ENCODE peak calls at places on chromosomes 16 and 17, in eight cellular contexts. B is HCT116, Z is IMR-90, V is H9, F is neuronal stem cell, Y is GM23248, J is fibroblast of lung, W is endodermal cell. I is an unnamed sample.

GRCh38 chr17:46995841-46996571 is 17.0 kb upstream of the RPRML start:
- DNase-seq in Z (peak; percentile 59), F (no peak), J (no peak), B (no peak), W (no peak), Y (peak; percentile 66), V (no peak), I (no peak)

GRCh38 chr17:81867123-81867951 is 3.8 kb downstream of the ARHGDIA start:
- DNase-seq in V (peak; percentile 84), Z (peak; percentile 52), F (no peak), Y (peak; percentile 70), W (peak; percentile 85), B (no peak), J (peak; percentile 61), I (peak; percentile 81)

GRCh38 chr16:50841081-50841886 is 99.4 kb downstream of the CYLD start:
- DNase-seq in J (no peak), B (no peak), Z (no peak), F (no peak), V (peak; percentile 54), Y (peak; percentile 13), W (peak; percentile 75), I (no peak)

GRCh38 chr16:87169509-87169985 is 147.6 kb downstream of the C16orf95 start:
- DNase-seq in F (no peak), Y (peak; percentile 61), B (no peak), Z (peak; percentile 35), J (peak; percentile 63), V (no peak), W (no peak), I (no peak)

GRCh38 chr17:10105513-10106001 is 92.8 kb downstream of the GAS7 start:
- DNase-seq in Y (peak; percentile 93), V (no peak), J (peak; percentile 85), Z (peak; percentile 90), W (peak; percentile 66), F (no peak), B (no peak), I (no peak)

GRCh38 chr17:61251939-61252865 is 147.4 kb upstream of the TBX2 start:
- DNase-seq in F (no peak), V (no peak), W (peak; percentile 58), Z (peak; percentile 99), J (peak; percentile 100), Y (peak; percentile 86), B (no peak), I (no peak)

GRCh38 chr17:29760279-29760721 is 137.6 kb upstream of the CORO6 start:
- DNase-seq in B (no peak), Z (peak; percentile 39), Y (peak; percentile 57), V (no peak), J (peak; percentile 34), F (no peak), W (no peak), I (peak; percentile 82)

GRCh38 chr16:2486645-2487516 is 12.0 kb downstream of the TBC1D24 start:
- DNase-seq in Y (peak; percentile 40), F (no peak), V (no peak), B (no peak), Z (peak; percentile 23), J (no peak), W (no peak), I (peak; percentile 63)

GRCh38 chr17:64154321-64155089 is 24.6 kb upstream of the ERN1 start:
- DNase-seq in Y (no peak), W (peak; percentile 73), F (no peak), Z (no peak), B (no peak), V (no peak), J (no peak), I (no peak)

GRCh38 chr16:84508502-84508901 is 4.0 kb upstream of the MEAK7 start:
- DNase-seq in W (no peak), J (no peak), F (no peak), Z (no peak), V (no peak), Y (no peak), B (no peak), I (no peak)

GRCh38 chr17:29143894-29144293 is 36.3 kb downstream of the MYO18A start:
- DNase-seq in V (peak; percentile 69), B (no peak), W (peak; percentile 86), F (no peak), J (no peak), Z (peak; percentile 28), Y (peak; percentile 62), I (peak; percentile 78)

GRCh38 chr17:3557768-3558583 is at the start of gene TRPV3:
- DNase-seq in W (peak; percentile 47), F (no peak), J (no peak), V (peak; percentile 24), Y (peak; percentile 72), Z (no peak), B (peak; percentile 21), I (peak; percentile 71)

GRCh38 chr17:81277938-81278693 is 17.0 kb downstream of the SLC38A10 start:
- DNase-seq in W (no peak), V (no peak), B (no peak), Z (peak; percentile 69), F (no peak), J (peak; percentile 72), Y (no peak), I (no peak)

GRCh38 chr16:85172465-85173071 is 60.3 kb upstream of the CIBAR2 start:
- DNase-seq in W (peak; percentile 86), J (peak; percentile 49), F (no peak), Z (peak; percentile 53), Y (peak; percentile 74), B (peak; percentile 65), V (peak; percentile 70), I (no peak)

GRCh38 chr17:79612468-79613194 is 1.8 kb upstream of the RBFOX3 start:
- DNase-seq in Z (peak; percentile 5), Y (peak; percentile 58), W (peak; percentile 99), V (peak; percentile 96), B (peak; percentile 63), F (peak; percentile 69), J (peak; percentile 5), I (peak; percentile 85)

GRCh38 chr16:61131447-61131846 is 904.8 kb downstream of the CDH8 start:
- DNase-seq in W (no peak), V (peak; percentile 26), F (no peak), J (no peak), B (no peak), Y (no peak), Z (no peak), I (no peak)

GRCh38 chr17:63519116-63519881 is 3.9 kb upstream of the KCNH6 start:
- DNase-seq in B (no peak), F (no peak), Y (no peak), W (no peak), J (no peak), V (no peak), Z (no peak), I (no peak)

GRCh38 chr17:59760164-59760563 is 52.7 kb downstream of the VMP1 start:
- DNase-seq in J (no peak), W (no peak), Z (no peak), V (no peak), B (no peak), F (no peak), Y (no peak), I (no peak)

GRCh38 chr17:40072481-40073346 is 9.9 kb downstream of the THRA start:
- DNase-seq in W (no peak), B (no peak), J (no peak), F (no peak), Z (no peak), V (peak; percentile 33), Y (peak; percentile 15), I (no peak)

GRCh38 chr16:57191056-57191536 is 5.0 kb downstream of the RSPRY1 start:
- DNase-seq in W (no peak), Z (peak; percentile 65), V (no peak), B (no peak), Y (peak; percentile 62), J (peak; percentile 70), F (no peak), I (no peak)

GRCh38 chr17:39264119-39264518 is 38.4 kb upstream of the STAC2 start:
- DNase-seq in Z (no peak), W (no peak), F (no peak), Y (no peak), V (no peak), J (no peak), B (no peak), I (no peak)

DNA sequence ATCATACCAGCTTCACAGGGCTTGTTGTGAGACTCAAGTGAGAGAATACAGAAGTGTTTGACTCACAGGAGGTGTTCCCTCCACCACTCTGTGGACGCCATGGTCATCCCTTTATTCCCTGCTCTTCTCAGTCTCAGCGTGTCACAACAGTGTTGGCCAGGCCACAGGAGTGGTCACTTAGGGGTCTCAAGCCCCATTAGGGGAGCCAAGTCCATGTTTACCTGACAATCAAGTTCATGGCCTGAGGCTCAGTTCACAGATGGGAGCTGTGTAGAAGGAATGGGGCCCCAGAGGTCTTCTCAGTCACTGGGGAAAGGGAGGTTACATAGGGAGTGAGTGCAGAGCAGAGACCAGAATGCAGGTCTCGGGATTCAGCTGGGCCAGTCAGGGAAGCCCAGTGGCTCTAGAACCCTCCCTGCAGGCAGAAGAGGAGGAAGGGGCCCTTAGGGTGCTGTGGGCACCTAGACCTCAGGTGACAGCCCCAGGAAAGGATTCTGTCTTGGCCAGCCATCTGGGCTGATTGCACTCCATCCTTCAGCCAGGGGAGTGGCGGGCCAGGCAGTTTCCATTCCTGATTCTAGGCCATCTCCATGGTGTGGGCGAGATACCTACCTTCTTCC is 9.5 kb upstream of the CENPT start:
- DNase-seq in Z (no peak), Y (no peak), F (no peak), J (no peak), B (no peak), V (no peak), W (no peak), I (no peak)
- H3K4me1 ChIP-seq in Z (peaks cover 18% of the 10 kb centered on the region), Y (peaks cover 38% of the 10 kb centered on the region), F (peaks cover 3% of the 10 kb centered on the region), J (peaks cover 27% of the 10 kb centered on the region), B (peaks cover 13% of the 10 kb centered on the region), V (peaks cover 6% of the 10 kb centered on the region), W (peaks cover 22% of the 10 kb centered on the region), I (peaks cover 20% of the 10 kb centered on the region)

GRCh38 chr17:41758601-41759000 is 24.2 kb upstream of the HAP1 start:
- DNase-seq in F (no peak), J (no peak), W (no peak), Z (no peak), B (no peak), V (no peak), Y (no peak), I (no peak)
- H3K27ac ChIP-seq in F (no peak overlapping the region), J (no peak overlapping the region), W (no peak overlapping the region), Z (no peak overlapping the region), B (no peak overlapping the region), V (no peak overlapping the region), Y (no peak overlapping the region), I (no peak overlapping the region)

GRCh38 chr17:43034623-43035293 is 9.7 kb downstream of the RND2 start:
- DNase-seq in W (peak; percentile 66), V (no peak), Z (no peak), Y (no peak), F (no peak), J (no peak), B (no peak), I (no peak)
- H3K9ac ChIP-seq in W (peak overlapping the region; percentile 26), V (no peak overlapping the region), Z (no peak overlapping the region), Y (no peak overlapping the region), F (no peak overlapping the region), J (no peak overlapping the region), B (no peak overlapping the region), I (no peak overlapping the region)

DNA sequence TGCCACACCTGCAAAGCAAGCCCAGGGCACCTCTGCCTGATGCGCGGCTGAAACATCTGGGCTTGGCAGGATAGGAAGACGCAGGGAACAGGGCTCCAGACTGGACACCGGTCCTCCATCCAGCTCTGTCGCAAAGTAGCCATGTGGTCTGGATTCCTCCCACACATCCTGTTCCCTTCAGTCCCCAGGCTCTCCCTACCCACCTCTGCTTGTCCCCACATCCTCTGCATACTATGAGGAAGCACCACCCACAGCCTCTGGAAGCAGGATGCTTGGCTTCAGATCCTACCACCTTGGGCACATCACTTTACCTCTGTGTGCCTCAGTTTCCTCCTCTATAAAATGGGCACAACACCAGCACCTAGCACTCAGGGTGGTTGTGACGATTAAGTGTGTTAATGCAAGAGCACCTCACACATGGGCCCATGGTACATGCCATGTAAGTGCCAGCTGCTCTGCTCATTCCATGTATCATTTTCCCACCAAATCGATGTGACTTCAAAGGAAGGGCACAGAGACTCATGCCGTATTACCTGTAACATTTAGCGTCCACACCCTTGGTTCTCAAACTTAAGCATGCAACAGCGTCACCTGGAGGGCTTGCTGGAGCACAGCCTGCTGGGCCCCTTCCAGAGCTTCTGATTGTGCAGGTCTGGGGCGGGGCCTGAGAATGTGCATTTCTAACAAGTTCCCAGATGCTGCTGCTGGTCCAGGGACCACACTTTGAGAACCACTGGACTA is 138.6 kb upstream of the SDK2 start:
- DNase-seq in Y (no peak), Z (no peak), W (peak; percentile 86), B (peak; percentile 74), V (peak; percentile 80), J (no peak), F (no peak), I (peak; percentile 80)
- H3K4me1 ChIP-seq in Y (no peaks in the 10 kb centered on the region), Z (no peaks in the 10 kb centered on the region), W (peaks cover 3% of the 10 kb centered on the region), B (no peaks in the 10 kb centered on the region), V (peaks cover 5% of the 10 kb centered on the region), J (no peaks in the 10 kb centered on the region), F (peaks cover 39% of the 10 kb centered on the region), I (no peaks in the 10 kb centered on the region)